ENCODE peak calls at places on chromosomes 11 and 22, in six cellular contexts. L, D, U, W, C and T are unnamed samples. For H3K9me3, the result is how much of the 10 kb centered on the place peaks cover.

GRCh38 chr22:27840436-27840835 is 38.9 kb upstream of the MN1 start:
- DNase-seq in C (no peak), U (no peak), D (peak), W (peak), L (no peak), T (no peak)

GRCh38 chr11:57698843-57699365 is 13.1 kb downstream of the MED19 start:
- DNase-seq in U (no peak), L (no peak), C (no peak), D (no peak), W (no peak), T (no peak)

GRCh38 chr11:32154275-32154674 is 63.4 kb downstream of the RCN1 start:
- DNase-seq in W (no peak), L (no peak), C (no peak), U (no peak), D (no peak), T (no peak)

GRCh38 chr22:26431151-26431995 is 2.3 kb downstream of the ASPHD2 start:
- DNase-seq in L (no peak), W (no peak), D (no peak), U (no peak), C (no peak), T (no peak)

GRCh38 chr11:114215428-114215827 is 80.8 kb upstream of the NNMT start:
- DNase-seq in C (no peak), U (no peak), D (no peak), W (no peak), L (no peak), T (no peak)

GRCh38 chr11:93738647-93739081 is 2.6 kb downstream of the TAF1D start:
- DNase-seq in D (no peak), C (no peak), L (no peak), W (no peak), U (no peak), T (no peak)

GRCh38 chr11:34866375-34866774 is 49.8 kb downstream of the APIP start:
- DNase-seq in W (no peak), C (no peak), U (no peak), D (no peak), L (no peak), T (no peak)

GRCh38 chr11:124783002-124783401 is 17.2 kb downstream of the MSANTD2 start:
- DNase-seq in W (no peak), D (no peak), L (no peak), C (no peak), U (no peak), T (no peak)

GRCh38 chr11:288328-289144 is at the start of gene PGGHG:
- DNase-seq in W (peak), U (peak), L (peak), C (peak), D (peak), T (peak)

GRCh38 chr22:41482319-41482935 is 13.5 kb downstream of the ACO2 start:
- DNase-seq in D (no peak), C (no peak), U (no peak), W (no peak), L (no peak), T (no peak)

DNA sequence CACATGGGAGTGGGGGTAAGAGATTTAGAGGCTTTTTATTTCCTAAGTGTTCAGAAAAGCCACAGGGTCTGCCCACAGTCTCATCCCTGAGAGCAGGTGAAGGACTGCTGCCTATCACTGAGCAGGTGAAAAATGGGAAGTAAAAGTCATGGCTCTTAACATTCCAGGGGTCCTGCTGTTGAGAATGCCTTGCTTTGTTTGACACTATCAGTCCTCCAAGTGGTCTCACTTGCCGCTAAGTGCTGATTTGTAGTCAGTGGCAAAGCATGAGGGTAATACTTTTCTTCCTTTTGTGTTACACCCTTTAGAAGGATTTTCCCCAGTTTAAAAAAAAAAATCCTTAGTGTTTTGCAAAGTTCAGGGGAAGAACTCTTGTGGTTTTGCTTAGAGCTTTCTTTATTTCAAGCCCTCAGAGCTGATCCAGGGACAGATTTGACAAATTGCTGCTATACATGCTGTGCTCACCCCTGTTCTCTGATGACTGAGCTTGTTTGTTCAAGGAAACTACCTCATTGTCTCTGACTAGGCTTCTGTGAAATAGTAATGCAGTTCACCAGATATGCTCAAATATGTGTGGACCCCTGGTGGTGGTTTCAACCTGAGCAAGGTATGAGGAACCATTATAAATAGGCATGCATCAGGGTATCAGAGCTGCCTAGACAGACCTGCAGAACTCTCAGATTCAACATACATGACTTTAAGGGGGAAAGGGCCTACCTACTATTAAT is 141.0 kb downstream of the ARHGAP42 start:
- DNase-seq in C (no peak), L (no peak), W (no peak), U (no peak), D (no peak), T (no peak)
- TF ChIP-seq EP300 in C (no peak), L (no peak), W (no peak), U (no peak), D (no peak), T (no peak)

GRCh38 chr11:86303257-86303656 is 1.2 kb downstream of the HIKESHI start:
- DNase-seq in L (no peak), C (no peak), U (no peak), W (no peak), D (no peak), T (no peak)
- H3K27ac ChIP-seq in L (no peak), C (peak), U (no peak), W (no peak), D (peak), T (no peak)

GRCh38 chr22:49147171-49147570 is 680.5 kb downstream of the BRD1 start:
- DNase-seq in L (no peak), W (no peak), D (no peak), C (no peak), U (no peak), T (no peak)
- H3K9me3 ChIP-seq in L (under half), W (under half), D (under half), C (under half), U (under half), T (under half)

GRCh38 chr11:100957499-100957898 is 172.1 kb downstream of the PGR start:
- DNase-seq in W (no peak), C (no peak), L (no peak), D (no peak), U (no peak), T (no peak)
- TF ChIP-seq EP300 in W (no peak), C (no peak), L (no peak), D (no peak), U (no peak), T (no peak)

GRCh38 chr11:94775576-94776327 is 7.6 kb downstream of the AMOTL1 start:
- DNase-seq in L (no peak), U (no peak), C (no peak), W (no peak), D (no peak), T (no peak)
- H3K27ac ChIP-seq in L (no peak), U (no peak), C (peak), W (peak), D (peak), T (peak)

DNA sequence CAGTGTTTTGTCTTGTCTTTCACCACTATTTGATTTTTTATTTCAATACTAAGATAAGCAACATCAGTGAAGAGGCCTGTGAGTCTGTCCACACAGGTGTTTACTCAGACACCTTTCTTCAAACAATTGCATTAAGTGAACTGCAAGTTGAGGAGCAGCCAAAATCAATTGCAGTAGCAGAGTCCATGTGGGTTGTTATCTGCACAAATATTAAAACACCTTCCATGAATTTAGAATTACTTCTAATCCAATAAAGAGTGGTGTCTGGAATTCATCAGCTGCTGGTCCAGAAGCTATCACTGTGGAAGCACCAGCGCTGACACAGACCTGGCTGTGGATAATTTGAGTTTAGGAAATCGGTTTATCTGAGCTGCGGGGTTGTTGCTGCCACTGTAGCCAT is 83.5 kb upstream of the FAT3 start:
- DNase-seq in L (no peak), D (no peak), C (peak), W (no peak), U (no peak), T (no peak)
- H3K9me3 ChIP-seq in L (under half), D (under half), C (under half), W (under half), U (under half), T (under half)

DNA sequence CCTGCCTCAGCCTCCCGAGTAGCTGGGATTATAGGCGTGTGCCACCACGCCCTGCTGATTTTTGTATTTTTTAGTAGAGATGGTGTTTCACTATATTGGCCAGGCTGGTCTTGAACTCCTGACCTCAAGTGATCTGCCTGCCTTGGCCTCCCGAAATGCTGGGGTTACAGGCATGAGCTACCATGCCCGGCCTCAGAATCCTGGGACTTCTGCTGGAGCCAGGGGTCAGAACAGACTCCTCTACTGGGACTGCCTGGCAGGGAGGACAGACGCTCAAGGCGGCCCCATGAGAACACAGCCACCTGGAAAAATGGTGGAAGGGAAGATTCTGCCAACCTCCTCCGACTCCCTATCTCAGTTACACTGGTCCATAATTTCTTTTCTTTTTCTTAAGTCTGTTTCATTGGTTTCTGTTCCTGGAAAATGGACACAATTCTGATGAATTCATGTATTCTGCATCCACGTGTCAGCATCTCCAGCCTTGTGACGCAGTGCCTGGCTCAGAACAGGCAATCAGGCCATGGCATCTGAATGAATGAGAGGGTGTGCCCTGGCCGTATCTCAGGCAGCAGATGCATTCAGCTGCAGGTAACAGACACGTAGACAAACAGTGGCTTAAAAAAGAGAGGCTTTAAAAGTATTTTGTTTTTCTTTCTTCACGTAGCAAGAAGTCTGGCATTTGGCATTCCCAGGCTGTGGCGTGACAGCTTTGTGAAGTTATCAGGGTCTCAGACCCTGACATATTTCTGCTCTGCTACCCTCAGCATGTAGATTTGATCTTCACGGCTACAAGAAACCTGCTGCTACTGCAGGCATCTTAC is 4.8 kb downstream of the SMIM38 start:
- DNase-seq in W (no peak), D (no peak), U (no peak), L (no peak), C (no peak), T (no peak)
- TF ChIP-seq EP300 in W (no peak), D (no peak), U (no peak), L (no peak), C (no peak), T (no peak)